ENCODE peak calls at places on chromosomes 5 and 9, in nine cellular contexts. L, N, Q, J, K, Y, Z, C and U are unnamed samples.

GRCh38 chr5:79936644-79937216 is 54.3 kb downstream of the MTX3 start:
- DNase-seq in L (no peak), N (no peak), Q (no peak), J (no peak), K (no peak), Y (no peak), Z (no peak), C (no peak), U (no peak)

GRCh38 chr9:20604561-20604960 is 17.7 kb downstream of the MLLT3 start:
- DNase-seq in L (no peak), N (no peak), Q (no peak), J (no peak), K (no peak), Y (peak), Z (peak), C (peak), U (no peak)

GRCh38 chr9:121862371-121862970 is 211.0 kb downstream of the DAB2IP start:
- DNase-seq in L (no peak), N (no peak), Q (no peak), J (no peak), K (no peak), Y (no peak), Z (no peak), C (no peak), U (no peak)

GRCh38 chr9:116629700-116630099 is 57.4 kb upstream of the TRIM32 start:
- DNase-seq in L (no peak), N (no peak), Q (no peak), J (no peak), K (no peak), Y (no peak), Z (no peak), C (no peak), U (no peak)

GRCh38 chr9:3865373-3865772 is 339.6 kb upstream of the RFX3 start:
- DNase-seq in L (no peak), N (no peak), Q (no peak), J (no peak), K (no peak), Y (peak), Z (no peak), C (no peak), U (no peak)

GRCh38 chr5:162209005-162209605 is 141.5 kb downstream of the GABRG2 start:
- DNase-seq in L (no peak), N (no peak), Q (peak), J (peak), K (peak), Y (no peak), Z (peak), C (peak), U (peak)

GRCh38 chr9:8599937-8600336 is 800.4 kb upstream of the DMAC1 start:
- DNase-seq in L (no peak), N (no peak), Q (no peak), J (no peak), K (no peak), Y (no peak), Z (no peak), C (no peak), U (no peak)

GRCh38 chr5:83608122-83608521 is 112.5 kb downstream of the HAPLN1 start:
- DNase-seq in L (no peak), N (no peak), Q (peak), J (peak), K (peak), Y (peak), Z (peak), C (peak), U (peak)

GRCh38 chr9:127776919-127777280 is 1.6 kb downstream of the SH2D3C start:
- DNase-seq in L (no peak), N (no peak), Q (no peak), J (no peak), K (no peak), Y (no peak), Z (no peak), C (peak), U (no peak)

GRCh38 chr9:107046692-107047091 is 183.7 kb downstream of the ZNF462 start:
- DNase-seq in L (no peak), N (no peak), Q (no peak), J (no peak), K (no peak), Y (no peak), Z (no peak), C (peak), U (no peak)

GRCh38 chr9:134629586-134630392 is 11.8 kb upstream of the COL5A1 start:
- DNase-seq in L (no peak), N (peak), Q (no peak), J (no peak), K (no peak), Y (no peak), Z (no peak), C (no peak), U (no peak)

GRCh38 chr9:32918628-32919027 is 82.8 kb downstream of the APTX start:
- DNase-seq in L (no peak), N (no peak), Q (no peak), J (no peak), K (no peak), Y (no peak), Z (no peak), C (no peak), U (no peak)

GRCh38 chr5:161311141-161311708 is 235.3 kb downstream of the GABRB2 start:
- DNase-seq in L (no peak), N (no peak), Q (no peak), J (no peak), K (no peak), Y (no peak), Z (no peak), C (peak), U (no peak)

GRCh38 chr9:120257483-120257882 is 322.5 kb downstream of the CDK5RAP2 start:
- DNase-seq in L (no peak), N (no peak), Q (no peak), J (peak), K (no peak), Y (peak), Z (no peak), C (no peak), U (no peak)

GRCh38 chr9:79611091-79611614 is 39.4 kb downstream of the TLE4 start:
- DNase-seq in L (no peak), N (no peak), Q (no peak), J (no peak), K (no peak), Y (peak), Z (peak), C (no peak), U (peak)

GRCh38 chr5:53568868-53569267 is 8.4 kb downstream of the NDUFS4 start:
- DNase-seq in L (no peak), N (no peak), Q (no peak), J (no peak), K (no peak), Y (peak), Z (no peak), C (no peak), U (no peak)

GRCh38 chr9:103942171-103942570 is 151.9 kb upstream of the SMC2 start:
- DNase-seq in L (no peak), N (no peak), Q (no peak), J (peak), K (no peak), Y (no peak), Z (no peak), C (no peak), U (no peak)

GRCh38 chr5:122077451-122078115 is 476 bp downstream of the LOX start:
- DNase-seq in L (peak), N (no peak), Q (peak), J (peak), K (peak), Y (no peak), Z (no peak), C (no peak), U (no peak)

GRCh38 chr9:98429613-98430012 is 174.2 kb upstream of the TBC1D2 start:
- DNase-seq in L (no peak), N (no peak), Q (no peak), J (no peak), K (no peak), Y (peak), Z (no peak), C (no peak), U (peak)

GRCh38 chr5:132471006-132471907 is 19.3 kb downstream of the IRF1 start:
- DNase-seq in L (no peak), N (no peak), Q (no peak), J (peak), K (no peak), Y (no peak), Z (no peak), C (no peak), U (no peak)

GRCh38 chr9:114316605-114317230 is 6.2 kb upstream of the ORM1 start:
- DNase-seq in L (no peak), N (no peak), Q (no peak), J (peak), K (peak), Y (no peak), Z (no peak), C (no peak), U (no peak)

GRCh38 chr5:61048534-61048933 is 103.5 kb downstream of the NDUFAF2 start:
- DNase-seq in L (no peak), N (no peak), Q (no peak), J (no peak), K (no peak), Y (peak), Z (no peak), C (no peak), U (no peak)

GRCh38 chr5:89232139-89232603 is 349.2 kb upstream of the MEF2C start:
- DNase-seq in L (no peak), N (no peak), Q (no peak), J (no peak), K (no peak), Y (no peak), Z (no peak), C (peak), U (no peak)

GRCh38 chr9:1442105-1442504 is 391.9 kb downstream of the DMRT2 start:
- DNase-seq in L (no peak), N (no peak), Q (no peak), J (no peak), K (no peak), Y (no peak), Z (no peak), C (no peak), U (no peak)